ENCODE peak calls at places on chromosomes 11 and 22, in eight cellular contexts. O is mammary epithelial cell, I is Caco-2, E is psoas muscle, G is IMR-90, V is heart right ventricle, B is heart left ventricle, P is body of pancreas. A is an unnamed sample. For H3K27me3, the result is how much of the 10 kb centered on the place peaks cover.

GRCh38 chr11:17343907-17344306 is 7.7 kb upstream of the NCR3LG1 start:
- DNase-seq in P (no peak), V (no peak), B (no peak), O (peak), E (no peak), I (no peak), G (peak), A (no peak)

GRCh38 chr22:48959496-48959895 is 868.2 kb downstream of the BRD1 start:
- DNase-seq in I (no peak), B (no peak), E (no peak), V (no peak), G (no peak), O (no peak), P (no peak), A (no peak)

GRCh38 chr11:36065436-36065835 is 121.6 kb downstream of the LDLRAD3 start:
- DNase-seq in O (peak), I (no peak), P (no peak), E (no peak), V (no peak), G (peak), B (no peak), A (no peak)

GRCh38 chr11:111733009-111733408 is 33.2 kb downstream of the PPP2R1B start:
- DNase-seq in B (peak), G (peak), O (peak), P (no peak), I (no peak), V (peak), E (peak), A (no peak)

GRCh38 chr11:94032066-94032465 is 10.9 kb downstream of the HEPHL1 start:
- DNase-seq in E (no peak), V (peak), P (no peak), O (no peak), I (no peak), G (no peak), B (peak), A (no peak)

GRCh38 chr11:66676279-66676919 is 1.3 kb downstream of the RBM4B start:
- DNase-seq in G (no peak), E (no peak), B (no peak), O (no peak), P (no peak), I (no peak), V (no peak), A (no peak)

GRCh38 chr11:7088921-7089320 is at the start of gene RBMXL2:
- DNase-seq in O (no peak), B (no peak), V (no peak), E (peak), G (no peak), I (no peak), P (no peak), A (no peak)

GRCh38 chr11:66934971-66935779 is 23.0 kb downstream of the PC start:
- DNase-seq in O (no peak), B (no peak), P (no peak), E (no peak), I (no peak), V (no peak), G (peak), A (no peak)

GRCh38 chr22:25112538-25113253 is 87.0 kb upstream of the CRYBB3 start:
- DNase-seq in P (no peak), E (peak), O (no peak), V (no peak), B (no peak), G (no peak), I (no peak), A (no peak)

GRCh38 chr11:63534895-63535461 is 1.6 kb upstream of the PLAAT4 start:
- DNase-seq in B (no peak), E (no peak), G (no peak), I (no peak), O (no peak), V (no peak), P (no peak), A (no peak)

GRCh38 chr11:126385991-126386728 is 30.7 kb downstream of the ST3GAL4 start:
- DNase-seq in I (no peak), B (no peak), G (no peak), V (no peak), E (peak), P (no peak), O (no peak), A (no peak)

GRCh38 chr11:57405271-57405890 is 14.9 kb upstream of the PRG2 start:
- DNase-seq in G (no peak), E (no peak), O (no peak), I (no peak), V (no peak), B (no peak), P (no peak), A (no peak)

GRCh38 chr11:13666708-13667107 is 1.8 kb upstream of the FAR1 start:
- DNase-seq in E (no peak), V (no peak), B (no peak), P (no peak), I (no peak), O (no peak), G (no peak), A (no peak)

GRCh38 chr22:30015846-30016245 is 64.4 kb upstream of the HORMAD2 start:
- DNase-seq in P (no peak), B (no peak), I (no peak), O (peak), V (no peak), G (peak), E (no peak), A (no peak)

GRCh38 chr11:44556735-44557409 is 8.6 kb upstream of the CD82 start:
- DNase-seq in G (peak), V (peak), I (peak), P (peak), E (peak), O (no peak), B (peak), A (peak)

GRCh38 chr11:17613428-17613962 is 66.4 kb downstream of the OTOG start:
- DNase-seq in V (no peak), G (no peak), P (no peak), O (no peak), B (no peak), I (no peak), E (no peak), A (no peak)

GRCh38 chr11:61587541-61587941 is 6.7 kb upstream of the SYT7 start:
- DNase-seq in G (no peak), P (peak), E (peak), V (peak), B (peak), I (peak), O (no peak), A (peak)

GRCh38 chr11:27770576-27770975 is 70.3 kb upstream of the BDNF start:
- DNase-seq in O (peak), B (no peak), P (no peak), I (peak), G (no peak), E (no peak), V (no peak), A (no peak)

GRCh38 chr11:2949920-2950319 is 20.7 kb upstream of the PHLDA2 start:
- DNase-seq in I (no peak), V (no peak), G (no peak), P (no peak), E (no peak), B (no peak), O (no peak), A (no peak)

GRCh38 chr11:104573431-104573830 is 324.8 kb downstream of the CASP12 start:
- DNase-seq in O (peak), G (peak), V (no peak), E (no peak), P (no peak), B (no peak), I (no peak), A (no peak)

GRCh38 chr11:95154514-95154913 is 64.9 kb downstream of the ENDOD1 start:
- DNase-seq in O (peak), V (no peak), I (peak), G (peak), P (peak), E (peak), B (no peak), A (no peak)

GRCh38 chr11:13260963-13261599 is 16.5 kb upstream of the BMAL1 start:
- DNase-seq in V (peak), B (peak), O (peak), G (peak), E (peak), I (no peak), P (no peak), A (no peak)

GRCh38 chr11:103326070-103326794 is 217.0 kb downstream of the DYNC2H1 start:
- DNase-seq in B (peak), I (peak), O (peak), P (peak), G (peak), E (no peak), V (no peak), A (peak)

GRCh38 chr22:34297536-34298120 is 377.4 kb upstream of the LARGE1 start:
- DNase-seq in P (no peak), I (no peak), B (no peak), E (no peak), G (no peak), O (no peak), V (no peak), A (no peak)
- H3K4me3 ChIP-seq in P (no peak), I (no peak), B (no peak), E (no peak), G (no peak), O (no peak), V (no peak), A (no peak)

DNA sequence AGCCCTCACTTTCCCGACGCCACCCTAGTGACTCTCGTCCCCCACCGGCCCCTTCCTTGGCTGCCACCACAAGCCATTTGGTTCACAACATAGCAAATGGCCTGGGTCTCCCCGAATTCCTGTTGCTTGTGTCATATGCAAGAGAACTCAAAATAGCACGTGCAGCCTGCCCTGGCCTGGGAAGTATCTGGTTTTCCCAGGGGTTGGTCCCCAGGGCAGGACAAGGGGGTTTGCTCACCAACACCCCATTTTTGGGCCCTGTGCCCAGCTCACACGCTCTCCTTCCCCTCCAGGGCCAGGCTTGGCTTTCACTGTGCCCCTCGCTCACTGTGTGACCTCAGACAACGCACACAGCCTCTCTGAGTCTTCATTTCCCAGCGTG is 12.8 kb upstream of the TPCN2 start:
- DNase-seq in P (no peak), E (peak), V (peak), O (no peak), I (no peak), G (peak), B (no peak), A (no peak)
- H3K27me3 ChIP-seq in P (under half), E (under half), V (under half), O (under half), I (under half), G (under half), B (under half), A (under half)

DNA sequence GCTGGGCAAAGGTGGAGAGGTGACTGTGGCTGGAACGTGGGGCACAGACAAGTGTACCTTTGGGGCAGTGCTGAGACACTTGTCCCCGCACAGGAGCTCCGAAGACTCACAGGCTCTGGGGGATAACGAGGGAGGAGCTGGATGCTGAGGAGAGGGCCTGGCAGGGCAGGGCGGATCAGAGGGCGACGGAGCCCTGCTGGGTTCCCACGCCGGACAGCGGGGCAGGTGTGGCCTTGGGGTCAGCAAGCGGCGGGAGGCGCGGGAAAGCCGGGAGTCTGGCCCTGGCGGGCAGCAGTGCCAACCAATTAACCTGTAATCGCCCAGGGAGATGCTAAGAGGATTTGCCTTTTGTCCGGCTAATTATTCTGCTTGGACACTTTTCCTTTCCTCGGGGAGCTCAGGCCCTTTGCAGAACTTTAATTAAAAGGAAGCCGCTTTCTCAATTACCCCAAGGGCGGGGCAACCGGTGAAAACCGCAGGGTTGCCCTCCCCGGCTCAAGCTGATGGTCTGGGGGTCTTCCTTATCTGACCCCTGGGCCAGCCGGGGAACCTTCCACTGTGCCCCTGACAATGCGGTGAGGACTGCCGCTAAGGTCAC is 71.5 kb downstream of the WNT7B start:
- DNase-seq in P (no peak), O (no peak), V (no peak), G (no peak), B (no peak), E (no peak), I (no peak), A (no peak)
- H3K4me3 ChIP-seq in P (no peak), O (no peak), V (no peak), G (no peak), B (no peak), E (no peak), I (no peak), A (no peak)

GRCh38 chr11:31809857-31810778 is 1.0 kb downstream of the PAX6 start:
- DNase-seq in E (peak), P (no peak), O (peak), B (no peak), G (peak), V (no peak), I (peak), A (no peak)
- H3K27me3 ChIP-seq in E (half or more), P (under half), O (half or more), B (half or more), G (half or more), V (half or more), I (under half), A (under half)

GRCh38 chr11:100689141-100689540 is 2.1 kb downstream of the ARHGAP42 start:
- DNase-seq in G (no peak), V (no peak), I (no peak), B (no peak), O (no peak), E (no peak), P (no peak), A (no peak)
- H3K4me3 ChIP-seq in G (no peak), V (peak), I (no peak), B (peak), O (no peak), E (peak), P (no peak), A (no peak)

DNA sequence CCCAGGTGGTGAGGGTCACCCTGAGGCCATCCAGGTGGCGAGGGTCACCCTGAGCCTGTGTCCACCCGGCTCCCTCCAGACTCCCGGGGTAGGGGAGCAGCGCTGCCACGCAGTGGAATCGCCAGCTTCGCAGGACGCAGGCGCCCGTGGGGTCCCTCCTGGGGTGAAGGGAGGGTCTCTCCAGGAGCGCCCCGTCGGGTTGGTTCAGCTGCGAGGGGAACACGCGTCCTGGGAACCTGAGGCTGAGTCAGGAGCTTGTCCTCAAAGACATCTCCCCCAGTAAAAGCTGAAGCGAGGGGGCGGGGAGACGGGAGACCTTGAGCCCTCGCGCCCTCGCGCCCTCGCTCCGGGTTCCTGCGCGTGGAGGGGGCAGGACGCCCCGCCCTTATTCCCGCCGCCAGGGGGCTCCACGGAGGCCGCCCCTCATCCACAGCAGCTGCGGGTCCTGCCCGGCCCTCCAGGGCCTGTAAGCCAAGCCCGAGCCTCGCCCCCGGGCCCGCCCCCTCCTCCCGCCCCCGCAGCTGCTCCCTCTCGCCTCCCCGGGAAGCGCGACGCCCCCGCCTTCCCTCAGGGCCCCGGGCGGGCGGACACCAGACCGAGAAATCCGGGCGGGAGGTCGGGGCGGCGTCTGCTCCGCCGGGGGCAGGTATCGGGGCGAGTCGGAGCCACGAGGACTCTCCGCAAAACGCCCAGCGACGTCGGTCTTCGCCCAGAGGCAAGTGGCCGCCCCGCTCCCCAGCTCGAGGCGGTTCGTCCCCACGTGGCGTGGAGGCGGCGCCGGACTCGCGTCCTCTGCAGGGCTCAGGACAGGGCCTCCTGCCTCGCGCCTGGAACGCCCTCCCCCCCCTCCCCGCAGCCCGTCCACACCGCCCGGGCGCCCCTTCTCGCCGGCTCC is 22.8 kb downstream of the PIM3 start:
- DNase-seq in E (peak), P (peak), O (no peak), B (peak), G (no peak), I (peak), V (no peak), A (no peak)
- H3K27me3 ChIP-seq in E (under half), P (under half), O (under half), B (under half), G (under half), I (under half), V (under half), A (under half)

GRCh38 chr22:40484906-40485660 is 114.7 kb downstream of the SGSM3 start:
- DNase-seq in P (no peak), G (peak), I (no peak), E (no peak), O (no peak), B (no peak), V (no peak), A (no peak)
- H3K4me3 ChIP-seq in P (no peak), G (no peak), I (no peak), E (peak), O (no peak), B (no peak), V (no peak), A (no peak)